ENCODE peak calls at places on chromosomes 3 and 15, in six cellular contexts. H, R, G, C, M and V are unnamed samples.

GRCh38 chr3:7144696-7145308 is 283.9 kb downstream of the GRM7 start:
- DNase-seq in H (no peak), R (no peak), G (peak; percentile 41), C (no peak), M (no peak), V (no peak)

GRCh38 chr3:155748611-155749365 is 3.9 kb upstream of the PLCH1 start:
- DNase-seq in H (no peak), R (no peak), G (peak; percentile 36), C (no peak), M (no peak), V (no peak)

GRCh38 chr3:170154084-170154483 is 27.4 kb downstream of the PHC3 start:
- DNase-seq in H (no peak), R (no peak), G (no peak), C (no peak), M (no peak), V (no peak)

GRCh38 chr3:107641572-107642307 is 119.0 kb downstream of the BBX start:
- DNase-seq in H (no peak), R (no peak), G (no peak), C (no peak), M (no peak), V (no peak)

GRCh38 chr3:150922611-150923010 is 17.4 kb upstream of the MINDY4B start:
- DNase-seq in H (no peak), R (no peak), G (no peak), C (no peak), M (no peak), V (no peak)

GRCh38 chr3:54827766-54828165 is 100.1 kb downstream of the LRTM1 start:
- DNase-seq in H (no peak), R (no peak), G (no peak), C (no peak), M (no peak), V (no peak)

GRCh38 chr3:48991851-48992545 is 2.0 kb downstream of the P4HTM start:
- DNase-seq in H (no peak), R (no peak), G (no peak), C (no peak), M (no peak), V (no peak)

GRCh38 chr15:101372960-101373525 is 78.0 kb upstream of the SNRPA1 start:
- DNase-seq in H (no peak), R (no peak), G (no peak), C (no peak), M (peak; percentile 8), V (no peak)

GRCh38 chr15:28896944-28897343 is 11.2 kb downstream of the APBA2 start:
- DNase-seq in H (no peak), R (no peak), G (no peak), C (peak; percentile 3), M (no peak), V (no peak)
- H3K27ac ChIP-seq in H (no peak overlapping the region), R (no peak overlapping the region), G (no peak overlapping the region), C (no peak overlapping the region), M (no peak overlapping the region), V (no peak overlapping the region)

GRCh38 chr15:84979651-84980050 is 2.0 kb upstream of the PDE8A start:
- DNase-seq in H (no peak), R (no peak), G (peak; percentile 41), C (peak; percentile 49), M (peak; percentile 36), V (no peak)
- H3K4me3 ChIP-seq in H (peak overlapping the region; percentile 75), R (peak overlapping the region; percentile 90), G (peak overlapping the region; percentile 81), C (peak overlapping the region; percentile 94), M (peak overlapping the region; percentile 96), V (peak overlapping the region; percentile 91)

GRCh38 chr15:86061581-86061980 is 18.1 kb upstream of the AGBL1 start:
- DNase-seq in H (no peak), R (no peak), G (peak; percentile 11), C (no peak), M (no peak), V (no peak)
- TF ChIP-seq CTCF in H (no peak), R (no peak), G (no peak), C (no peak), M (no peak), V (no peak)

DNA sequence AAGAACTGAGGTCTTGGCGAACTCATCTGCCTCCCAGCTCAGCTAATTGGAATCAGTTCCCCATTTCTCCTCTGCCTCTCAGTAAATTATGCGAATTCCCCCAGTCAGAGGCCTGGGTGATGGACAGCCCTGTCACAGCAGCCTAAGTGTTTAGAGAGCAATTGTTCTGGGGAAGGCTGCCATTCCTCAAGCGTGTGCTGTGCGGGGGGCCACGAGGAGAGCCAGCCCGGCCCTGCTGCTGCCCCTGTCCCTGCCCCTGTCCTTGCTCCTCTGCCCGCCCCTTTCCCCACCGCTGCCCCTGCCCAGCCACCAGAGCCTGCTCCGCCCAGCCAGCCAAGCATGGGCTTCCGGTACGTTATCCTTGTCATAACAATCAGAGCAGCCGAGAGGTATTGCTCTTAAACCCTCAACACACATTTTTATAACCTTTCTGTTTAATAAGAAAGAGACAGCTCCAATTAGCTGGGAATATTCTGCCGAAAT is 12.2 kb upstream of the CACNA2D2 start:
- DNase-seq in H (no peak), R (no peak), G (peak; percentile 60), C (peak; percentile 61), M (peak; percentile 28), V (no peak)
- H3K27ac ChIP-seq in H (no peak overlapping the region), R (no peak overlapping the region), G (peak overlapping the region; percentile 79), C (peak overlapping the region; percentile 40), M (peak overlapping the region; percentile 72), V (no peak overlapping the region)

GRCh38 chr3:185930393-185931107 is 7.3 kb downstream of the TRA2B start:
- DNase-seq in H (no peak), R (no peak), G (no peak), C (no peak), M (no peak), V (no peak)

GRCh38 chr3:185931777-185932176 is 6.0 kb downstream of the TRA2B start:
- DNase-seq in H (no peak), R (no peak), G (no peak), C (no peak), M (no peak), V (no peak)

GRCh38 chr3:185928532-185928931 is 9.3 kb downstream of the TRA2B start:
- DNase-seq in H (no peak), R (no peak), G (no peak), C (no peak), M (no peak), V (no peak)

GRCh38 chr3:185927501-185928200 is 10.2 kb downstream of the TRA2B start:
- DNase-seq in H (no peak), R (no peak), G (no peak), C (no peak), M (no peak), V (no peak)

DNA sequence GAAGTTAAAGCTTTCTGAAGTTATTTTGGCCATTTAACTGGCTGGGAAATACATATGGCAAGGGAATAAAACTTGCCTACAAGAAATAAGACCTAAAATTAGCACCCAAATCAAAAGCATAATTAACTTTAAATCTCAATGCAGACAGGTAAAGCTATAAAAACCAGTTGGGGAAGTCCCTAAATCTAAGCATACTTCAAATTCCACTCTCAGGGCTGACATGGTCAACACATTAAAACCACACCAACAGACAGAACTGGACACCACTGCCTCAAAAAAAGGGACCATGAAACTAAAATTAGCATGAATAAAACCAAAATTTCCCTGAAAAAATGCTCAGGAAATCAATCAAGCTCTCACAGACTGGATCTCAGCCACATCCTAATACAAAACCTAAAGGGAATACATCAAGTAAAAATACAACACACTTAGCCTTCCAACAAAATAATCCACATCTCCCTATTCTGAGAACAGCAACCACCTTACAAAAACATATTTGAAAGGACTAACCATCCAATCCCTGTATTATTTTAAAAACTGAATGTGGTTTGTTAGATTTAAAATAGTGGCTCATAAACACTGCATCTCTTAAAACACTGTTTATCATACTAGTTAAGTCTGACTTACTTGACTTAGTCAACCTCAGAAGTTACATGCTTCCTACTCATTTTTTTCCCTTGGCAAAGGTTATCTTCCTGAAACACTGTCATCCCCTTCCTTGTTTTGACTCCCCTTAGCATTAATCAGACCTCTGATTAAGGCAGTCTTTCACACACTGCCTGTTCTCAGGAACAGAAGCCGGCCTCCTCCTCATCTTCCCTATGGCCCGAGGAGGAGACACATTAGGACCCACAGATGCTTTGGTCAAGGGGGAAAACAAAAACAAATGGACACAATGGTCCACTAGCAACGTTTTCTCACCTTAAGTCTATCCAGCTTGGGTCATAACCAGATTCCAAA is 8.3 kb downstream of the TRA2B start:
- DNase-seq in H (no peak), R (no peak), G (no peak), C (no peak), M (no peak), V (no peak)
- H3K4me3 ChIP-seq in H (peak overlapping the region; percentile 90), R (peak overlapping the region; percentile 14), G (no peak overlapping the region), C (peak overlapping the region; percentile 1), M (no peak overlapping the region), V (peak overlapping the region; percentile 80)

GRCh38 chr3:161406594-161407555 is 35.6 kb upstream of the SPTSSB start:
- DNase-seq in H (no peak), R (no peak), G (no peak), C (no peak), M (no peak), V (no peak)

GRCh38 chr3:161405836-161406235 is 34.5 kb upstream of the SPTSSB start:
- DNase-seq in H (no peak), R (no peak), G (no peak), C (no peak), M (no peak), V (no peak)

GRCh38 chr3:161409858-161410257 is 38.5 kb upstream of the SPTSSB start:
- DNase-seq in H (no peak), R (no peak), G (no peak), C (no peak), M (no peak), V (no peak)

GRCh38 chr3:161412117-161412516 is 40.8 kb upstream of the SPTSSB start:
- DNase-seq in H (no peak), R (no peak), G (no peak), C (no peak), M (no peak), V (no peak)

DNA sequence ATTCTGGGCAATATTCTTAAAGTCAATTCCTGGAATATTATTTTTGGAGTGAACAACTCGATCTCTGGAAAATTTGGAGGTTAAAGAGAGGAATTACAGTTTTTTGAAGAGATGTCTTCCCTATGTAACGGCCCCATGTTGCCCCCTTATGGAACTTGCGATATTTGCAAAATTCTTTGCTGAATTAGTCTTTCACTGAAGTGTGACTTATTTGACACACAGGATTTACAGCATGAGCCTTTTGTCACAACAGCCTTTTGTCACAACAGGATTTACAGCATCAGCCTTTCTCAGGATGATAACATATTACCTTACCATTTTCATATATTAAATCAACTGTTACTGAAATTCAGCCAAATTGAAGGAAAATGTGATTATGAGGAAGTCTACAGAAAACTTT is 37.8 kb upstream of the SPTSSB start:
- DNase-seq in H (no peak), R (no peak), G (peak; percentile 61), C (no peak), M (no peak), V (no peak)
- TF ChIP-seq CTCF in H (peak; percentile 57), R (peak; percentile 26), G (peak; percentile 61), C (peak; percentile 50), M (peak; percentile 22), V (peak; percentile 43)

DNA sequence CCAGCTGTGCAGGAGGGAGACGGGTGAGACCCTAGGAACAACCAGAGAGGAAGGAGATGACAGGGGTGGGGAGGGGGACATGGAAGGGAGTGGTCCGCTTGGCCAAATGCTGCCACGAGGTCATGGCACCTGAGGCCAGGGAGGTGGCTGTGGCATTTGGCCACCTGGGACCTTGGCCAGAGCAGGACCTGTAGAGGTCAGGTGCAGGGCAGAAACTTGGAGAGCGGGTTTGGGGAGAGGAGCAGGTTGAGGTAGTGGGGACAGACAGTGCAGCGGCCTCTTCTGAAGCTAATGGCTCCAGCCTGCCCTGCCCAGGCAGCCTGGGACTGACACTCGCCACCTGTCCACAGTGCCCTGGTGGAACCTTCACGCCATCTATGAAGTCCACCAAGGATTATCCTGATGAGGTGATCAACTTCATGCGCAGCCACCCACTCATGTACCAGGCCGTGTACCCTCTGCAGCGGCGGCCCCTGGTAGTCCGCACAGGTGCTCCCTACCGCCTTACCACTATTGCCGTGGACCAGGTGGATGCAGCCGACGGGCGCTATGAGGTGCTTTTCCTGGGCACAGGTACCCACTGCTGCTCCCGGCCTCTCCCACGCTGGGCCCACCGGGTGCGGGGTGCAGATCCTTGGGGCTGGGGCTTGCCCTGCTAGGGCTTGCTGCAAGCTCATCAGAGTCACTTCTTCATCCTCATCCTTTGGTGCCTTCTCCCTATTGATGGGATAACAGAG is 7.0 kb upstream of the GNAT1 start:
- DNase-seq in H (no peak), R (peak; percentile 79), G (no peak), C (no peak), M (no peak), V (no peak)
- H3K27ac ChIP-seq in H (no peak overlapping the region), R (no peak overlapping the region), G (no peak overlapping the region), C (no peak overlapping the region), M (no peak overlapping the region), V (no peak overlapping the region)